ENCODE peak calls at places on chromosomes 3 and 15, in ten cellular contexts. Y is mucosa of descending colon, J is A673, K is PC-3, R is hepatocyte, H is Peyer's patch, A is lower lobe of right lung, S is pancreas, P is fibroblast of lung, W is ovary. E is an unnamed sample. For H3K36me3, the result is how much of the 10 kb centered on the place peaks cover.

GRCh38 chr3:130711885-130712284 is 34.7 kb downstream of the PIK3R4 start:
- DNase-seq in Y (no peak), J (no peak), K (no peak), R (no peak), H (no peak), A (no peak), S (no peak), P (peak), W (no peak), E (no peak)

GRCh38 chr3:138467905-138468304 is 33.5 kb downstream of the ESYT3 start:
- DNase-seq in Y (no peak), J (no peak), K (no peak), R (no peak), H (no peak), A (no peak), S (no peak), P (no peak), W (no peak), E (no peak)

GRCh38 chr15:56929389-56929788 is 10.9 kb downstream of the TCF12 start:
- DNase-seq in Y (no peak), J (peak), K (peak), R (peak), H (no peak), A (no peak), S (no peak), P (peak), W (no peak), E (peak)

GRCh38 chr3:194397757-194398312 is 1.2 kb downstream of the GP5 start:
- DNase-seq in Y (no peak), J (no peak), K (no peak), R (no peak), H (peak), A (no peak), S (no peak), P (peak), W (no peak), E (peak)

GRCh38 chr15:68526269-68526668 is 52.5 kb upstream of the CORO2B start:
- DNase-seq in Y (no peak), J (no peak), K (peak), R (no peak), H (no peak), A (no peak), S (no peak), P (peak), W (no peak), E (peak)

GRCh38 chr3:13217736-13218540 is 144.7 kb upstream of the IQSEC1 start:
- DNase-seq in Y (no peak), J (no peak), K (peak), R (peak), H (no peak), A (no peak), S (no peak), P (peak), W (no peak), E (peak)

GRCh38 chr3:38555149-38555840 is 59.2 kb downstream of the EXOG start:
- DNase-seq in Y (no peak), J (no peak), K (no peak), R (no peak), H (no peak), A (peak), S (no peak), P (no peak), W (no peak), E (no peak)

GRCh38 chr3:169365993-169366915 is 297.3 kb downstream of the MECOM start:
- DNase-seq in Y (no peak), J (no peak), K (no peak), R (no peak), H (no peak), A (no peak), S (no peak), P (no peak), W (no peak), E (peak)

GRCh38 chr3:127170794-127171193 is 22.1 kb upstream of the PRR23E start:
- DNase-seq in Y (no peak), J (no peak), K (peak), R (peak), H (no peak), A (no peak), S (peak), P (peak), W (no peak), E (no peak)

GRCh38 chr15:73518180-73518862 is 75.4 kb downstream of the REC114 start:
- DNase-seq in Y (no peak), J (no peak), K (no peak), R (no peak), H (no peak), A (no peak), S (no peak), P (no peak), W (no peak), E (no peak)

GRCh38 chr3:42035816-42036482 is 55.2 kb upstream of the TRAK1 start:
- DNase-seq in Y (no peak), J (no peak), K (no peak), R (no peak), H (no peak), A (no peak), S (no peak), P (no peak), W (no peak), E (peak)

GRCh38 chr3:126258670-126259069 is 78.3 kb upstream of the ALDH1L1 start:
- DNase-seq in Y (no peak), J (peak), K (peak), R (no peak), H (no peak), A (no peak), S (no peak), P (no peak), W (no peak), E (no peak)

GRCh38 chr15:40333922-40334492 is 6.7 kb downstream of the CCDC9B start:
- DNase-seq in Y (peak), J (peak), K (no peak), R (peak), H (peak), A (peak), S (peak), P (peak), W (no peak), E (peak)

GRCh38 chr15:74340139-74340538 is 27.3 kb downstream of the CYP11A1 start:
- DNase-seq in Y (no peak), J (no peak), K (peak), R (no peak), H (peak), A (peak), S (peak), P (peak), W (no peak), E (peak)

GRCh38 chr3:159210336-159210735 is 408.5 kb downstream of the MFSD1 start:
- DNase-seq in Y (no peak), J (no peak), K (no peak), R (no peak), H (no peak), A (no peak), S (no peak), P (no peak), W (no peak), E (no peak)

GRCh38 chr3:134364936-134365765 is 9.1 kb downstream of the AMOTL2 start:
- DNase-seq in Y (no peak), J (peak), K (no peak), R (no peak), H (peak), A (no peak), S (no peak), P (no peak), W (no peak), E (no peak)

GRCh38 chr15:64454282-64454681 is 6.1 kb upstream of the ZNF609 start:
- DNase-seq in Y (no peak), J (no peak), K (no peak), R (no peak), H (no peak), A (no peak), S (no peak), P (no peak), W (no peak), E (no peak)
- H3K4me3 ChIP-seq in Y (no peak), J (no peak), K (no peak), R (no peak), H (no peak), A (no peak), S (no peak), P (no peak), W (no peak), E (no peak)

GRCh38 chr15:25087137-25087536 is 132.3 kb downstream of the SNRPN start:
- DNase-seq in Y (no peak), J (no peak), K (no peak), R (no peak), H (no peak), A (no peak), S (no peak), P (no peak), W (no peak), E (no peak)
- H3K36me3 ChIP-seq in Y (under half), J (under half), K (half or more), R (under half), H (under half), A (half or more), S (half or more), P (under half), W (under half), E (under half)

GRCh38 chr15:92053727-92054316 is 200.3 kb downstream of the SLCO3A1 start:
- DNase-seq in Y (no peak), J (no peak), K (no peak), R (no peak), H (no peak), A (no peak), S (no peak), P (no peak), W (no peak), E (no peak)
- TF ChIP-seq CTCF in Y (no peak), J (peak), K (peak), R (peak), H (no peak), A (peak), S (no peak), P (peak), W (no peak), E (peak)

GRCh38 chr15:100926258-100926657 is 7.1 kb downstream of the LRRK1 start:
- DNase-seq in Y (no peak), J (no peak), K (peak), R (no peak), H (no peak), A (no peak), S (no peak), P (no peak), W (no peak), E (no peak)

GRCh38 chr15:100925480-100925879 is 6.3 kb downstream of the LRRK1 start:
- DNase-seq in Y (no peak), J (no peak), K (no peak), R (no peak), H (no peak), A (no peak), S (no peak), P (no peak), W (no peak), E (no peak)

GRCh38 chr15:100929641-100930042 is 10.5 kb downstream of the LRRK1 start:
- DNase-seq in Y (no peak), J (no peak), K (no peak), R (no peak), H (no peak), A (no peak), S (no peak), P (no peak), W (no peak), E (peak)

GRCh38 chr15:100928632-100929280 is 9.6 kb downstream of the LRRK1 start:
- DNase-seq in Y (peak), J (no peak), K (peak), R (no peak), H (no peak), A (no peak), S (no peak), P (no peak), W (no peak), E (peak)

DNA sequence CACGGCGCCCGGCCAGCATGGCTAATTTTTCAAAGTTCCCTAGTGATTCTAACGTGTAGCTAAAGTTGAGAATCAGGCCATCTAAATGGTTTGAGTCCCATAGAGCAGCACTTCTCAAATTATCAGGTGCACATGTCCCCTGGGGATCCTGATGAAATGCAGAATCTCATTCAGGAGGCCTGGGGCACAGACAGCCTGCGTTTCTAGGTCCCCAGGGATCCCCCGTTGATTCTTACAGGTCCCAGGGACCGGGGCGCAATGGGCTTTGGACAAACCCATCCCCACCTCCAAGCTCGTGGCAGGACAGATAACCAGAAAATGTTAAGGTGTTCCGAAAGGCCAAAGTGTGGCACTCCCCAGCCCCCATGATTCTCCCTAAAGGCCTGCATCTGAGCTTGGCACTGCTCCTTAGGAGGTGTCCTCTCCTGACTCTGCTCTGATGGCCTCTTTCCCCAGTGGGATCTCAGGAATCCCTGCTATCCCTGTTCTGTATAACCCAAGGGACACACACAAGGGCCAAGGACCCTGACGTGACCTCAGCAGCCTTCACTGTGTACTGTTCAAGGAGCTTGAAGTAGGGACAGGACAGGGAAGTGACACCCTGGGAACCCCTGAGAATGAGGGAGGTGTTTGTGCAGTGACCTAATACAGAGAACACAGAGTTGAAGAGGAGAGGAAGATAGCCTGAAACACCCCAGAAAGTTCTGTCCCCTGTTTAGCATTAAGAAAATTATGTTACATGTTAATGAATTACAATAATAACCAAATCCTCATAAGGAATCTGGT is 8.0 kb downstream of the LRRK1 start:
- DNase-seq in Y (no peak), J (no peak), K (no peak), R (no peak), H (no peak), A (no peak), S (no peak), P (no peak), W (no peak), E (no peak)
- H3K4me3 ChIP-seq in Y (no peak), J (no peak), K (no peak), R (no peak), H (no peak), A (no peak), S (no peak), P (no peak), W (no peak), E (no peak)

GRCh38 chr3:14450506-14450905 is 48.1 kb downstream of the SLC6A6 start:
- DNase-seq in Y (no peak), J (no peak), K (no peak), R (no peak), H (no peak), A (no peak), S (no peak), P (no peak), W (no peak), E (no peak)
- H3K36me3 ChIP-seq in Y (under half), J (under half), K (under half), R (under half), H (under half), A (half or more), S (under half), P (under half), W (under half), E (under half)

GRCh38 chr3:57108684-57109083 is 48.2 kb downstream of the SPATA12 start:
- DNase-seq in Y (no peak), J (no peak), K (no peak), R (no peak), H (no peak), A (no peak), S (no peak), P (no peak), W (no peak), E (no peak)
- TF ChIP-seq CTCF in Y (no peak), J (no peak), K (no peak), R (no peak), H (no peak), A (no peak), S (no peak), P (no peak), W (no peak), E (no peak)

GRCh38 chr15:64044315-64045105 is 1.8 kb downstream of the DAPK2 start:
- DNase-seq in Y (no peak), J (no peak), K (no peak), R (no peak), H (no peak), A (no peak), S (no peak), P (no peak), W (no peak), E (no peak)
- H3K4me3 ChIP-seq in Y (no peak), J (peak), K (no peak), R (no peak), H (peak), A (peak), S (no peak), P (peak), W (no peak), E (no peak)

GRCh38 chr3:183968846-183969245 is 48.8 kb downstream of the ABCC5 start:
- DNase-seq in Y (no peak), J (no peak), K (peak), R (peak), H (no peak), A (no peak), S (no peak), P (no peak), W (no peak), E (no peak)

GRCh38 chr3:183966361-183966791 is 51.3 kb downstream of the ABCC5 start:
- DNase-seq in Y (no peak), J (no peak), K (peak), R (peak), H (no peak), A (no peak), S (no peak), P (no peak), W (no peak), E (peak)

GRCh38 chr3:183967693-183968092 is 50.0 kb downstream of the ABCC5 start:
- DNase-seq in Y (no peak), J (no peak), K (peak), R (peak), H (no peak), A (no peak), S (no peak), P (no peak), W (no peak), E (peak)
- H3K36me3 ChIP-seq in Y (under half), J (under half), K (under half), R (under half), H (under half), A (half or more), S (under half), P (under half), W (under half), E (under half)

GRCh38 chr3:121488628-121489027 is 57.2 kb downstream of the POLQ start:
- DNase-seq in Y (no peak), J (no peak), K (peak), R (peak), H (no peak), A (no peak), S (no peak), P (no peak), W (no peak), E (peak)

GRCh38 chr3:121496841-121497240 is 48.9 kb downstream of the POLQ start:
- DNase-seq in Y (no peak), J (no peak), K (no peak), R (no peak), H (no peak), A (no peak), S (no peak), P (no peak), W (no peak), E (peak)

GRCh38 chr3:121490161-121490560 is 55.6 kb downstream of the POLQ start:
- DNase-seq in Y (no peak), J (no peak), K (no peak), R (no peak), H (no peak), A (no peak), S (no peak), P (no peak), W (no peak), E (no peak)

GRCh38 chr3:121491683-121492082 is 54.1 kb downstream of the POLQ start:
- DNase-seq in Y (no peak), J (no peak), K (no peak), R (no peak), H (no peak), A (no peak), S (no peak), P (no peak), W (no peak), E (no peak)

GRCh38 chr3:121493431-121493830 is 52.4 kb downstream of the POLQ start:
- DNase-seq in Y (no peak), J (peak), K (no peak), R (no peak), H (no peak), A (no peak), S (no peak), P (no peak), W (no peak), E (no peak)
- TF ChIP-seq CTCF in Y (no peak), J (no peak), K (peak), R (no peak), H (no peak), A (no peak), S (no peak), P (peak), W (no peak), E (no peak)

GRCh38 chr15:70557506-70558258 is 205.7 kb downstream of the UACA start:
- DNase-seq in Y (no peak), J (peak), K (no peak), R (no peak), H (no peak), A (no peak), S (no peak), P (no peak), W (no peak), E (no peak)

GRCh38 chr15:70559223-70559823 is 204.0 kb downstream of the UACA start:
- DNase-seq in Y (peak), J (peak), K (no peak), R (peak), H (no peak), A (no peak), S (no peak), P (peak), W (no peak), E (peak)

GRCh38 chr15:70556804-70557203 is 206.6 kb downstream of the UACA start:
- DNase-seq in Y (no peak), J (no peak), K (no peak), R (no peak), H (no peak), A (no peak), S (no peak), P (no peak), W (no peak), E (no peak)

GRCh38 chr15:70559840-70560239 is 203.5 kb downstream of the UACA start:
- DNase-seq in Y (no peak), J (no peak), K (no peak), R (no peak), H (no peak), A (no peak), S (no peak), P (no peak), W (no peak), E (no peak)

DNA sequence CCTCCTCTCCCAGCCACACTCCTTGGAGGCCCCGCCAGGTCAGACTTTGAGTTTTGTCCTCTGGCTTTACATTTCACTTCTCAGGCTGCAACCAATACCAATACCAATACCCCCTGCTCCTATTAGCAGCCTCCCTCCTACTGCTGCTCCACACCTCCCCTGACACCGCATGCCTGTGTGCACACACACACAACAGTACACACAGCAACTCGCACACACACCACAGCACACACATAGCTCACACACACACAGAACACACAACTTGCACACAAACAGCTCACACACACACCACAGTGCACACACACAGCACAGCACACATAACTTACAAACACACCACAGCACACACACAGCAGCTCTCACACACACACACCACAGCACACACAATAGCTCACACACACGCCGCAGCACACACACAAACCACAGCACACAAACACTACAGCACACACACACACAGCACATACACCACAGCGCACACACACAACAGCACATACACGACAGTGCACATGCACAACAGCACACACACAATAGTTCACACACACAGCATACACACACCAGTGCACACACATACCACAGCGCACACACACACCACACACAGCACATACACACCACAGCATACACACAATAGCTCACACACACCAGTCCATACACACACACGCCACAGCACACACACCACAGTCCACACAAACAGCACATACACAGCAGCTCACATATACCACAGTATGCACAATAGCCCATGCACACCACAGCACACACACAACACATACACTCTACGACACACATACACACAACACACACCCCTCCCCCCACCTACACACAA is 204.7 kb downstream of the UACA start:
- DNase-seq in Y (no peak), J (no peak), K (no peak), R (no peak), H (no peak), A (no peak), S (no peak), P (no peak), W (no peak), E (no peak)
- H3K4me3 ChIP-seq in Y (no peak), J (no peak), K (no peak), R (no peak), H (peak), A (no peak), S (no peak), P (no peak), W (no peak), E (no peak)